ENCODE peak calls at places on chromosomes 6 and 20, in eight cellular contexts. D is upper lobe of right lung, S is NB4, L is HCEC 1CT, F is T-cell, O is HEK293T, B is foreskin fibroblast, W is choroid plexus epithelial cell. V is an unnamed sample.

GRCh38 chr6:37020426-37021211 is 15.2 kb downstream of the FGD2 start:
- DNase-seq in L (no peak), B (no peak), D (no peak), S (no peak), F (no peak), W (no peak), O (no peak), V (no peak)

GRCh38 chr6:103800131-103800670 is 1059.5 kb downstream of the HACE1 start:
- DNase-seq in D (no peak), L (no peak), S (no peak), W (no peak), O (no peak), F (no peak), B (no peak), V (no peak)

GRCh38 chr6:17725083-17725482 is 18.4 kb upstream of the NUP153 start:
- DNase-seq in F (no peak), O (peak), S (peak), B (no peak), W (peak), L (peak), D (no peak), V (peak)

GRCh38 chr6:84762941-84763396 is 1.4 kb downstream of the TBX18 start:
- DNase-seq in F (no peak), O (peak), D (no peak), B (no peak), S (no peak), L (no peak), W (no peak), V (peak)

GRCh38 chr6:128112494-128112893 is 211.6 kb upstream of the THEMIS start:
- DNase-seq in O (no peak), W (peak), D (no peak), B (no peak), S (no peak), L (no peak), F (no peak), V (no peak)

GRCh38 chr6:159983641-159984080 is 14.8 kb downstream of the IGF2R start:
- DNase-seq in S (peak), D (no peak), L (no peak), F (no peak), W (peak), B (no peak), O (no peak), V (no peak)

GRCh38 chr6:167474171-167474570 is 149.3 kb downstream of the TTLL2 start:
- DNase-seq in S (no peak), L (no peak), D (no peak), F (no peak), B (no peak), W (no peak), O (no peak), V (no peak)

GRCh38 chr6:64330694-64331309 is 695.2 kb downstream of the PHF3 start:
- DNase-seq in L (peak), W (peak), S (peak), F (no peak), D (peak), O (peak), B (peak), V (peak)

GRCh38 chr20:36320898-36321695 is 15.0 kb downstream of the DLGAP4 start:
- DNase-seq in F (no peak), B (no peak), L (no peak), S (no peak), O (no peak), W (no peak), D (no peak), V (no peak)

GRCh38 chr6:89268776-89269175 is 46.3 kb downstream of the GABRR2 start:
- DNase-seq in D (no peak), O (no peak), W (peak), F (no peak), B (no peak), L (no peak), S (peak), V (no peak)

GRCh38 chr20:1844723-1845523 is 50.3 kb upstream of the SIRPA start:
- DNase-seq in S (peak), O (no peak), B (no peak), W (peak), D (peak), L (no peak), F (no peak), V (no peak)

GRCh38 chr6:1365701-1366100 is 23.7 kb upstream of the FOXF2 start:
- DNase-seq in B (no peak), S (no peak), L (no peak), F (no peak), W (no peak), O (no peak), D (no peak), V (no peak)

GRCh38 chr6:133394630-133395029 is 153.5 kb downstream of the EYA4 start:
- DNase-seq in F (no peak), S (no peak), B (no peak), O (no peak), W (no peak), L (no peak), D (no peak), V (no peak)